ENCODE peak calls at places on chromosomes 3 and 15, in four cellular contexts. T, C, J and L are unnamed samples.

GRCh38 chr15:40050788-40051615 is 12.0 kb upstream of the SRP14 start:
- DNase-seq in C (no peak), T (no peak), J (no peak), L (peak)

GRCh38 chr15:35705030-35705884 is 159.3 kb upstream of the DPH6 start:
- DNase-seq in J (no peak), C (no peak), T (no peak), L (no peak)

GRCh38 chr3:172678068-172678467 is 32.8 kb downstream of the NCEH1 start:
- DNase-seq in J (no peak), C (no peak), T (no peak), L (no peak)

GRCh38 chr3:187839422-187839821 is 94.2 kb upstream of the BCL6 start:
- DNase-seq in C (no peak), J (no peak), T (no peak), L (no peak)

GRCh38 chr3:1118074-1118473 is 25.2 kb downstream of the CNTN6 start:
- DNase-seq in J (no peak), T (no peak), C (no peak), L (no peak)

GRCh38 chr3:10366681-10367101 is 45.8 kb upstream of the SEC13 start:
- DNase-seq in C (no peak), J (no peak), T (no peak), L (peak)

GRCh38 chr3:119665954-119666559 is 5.7 kb upstream of the POPDC2 start:
- DNase-seq in J (no peak), C (no peak), T (no peak), L (no peak)

GRCh38 chr3:197209366-197210260 is 88.8 kb downstream of the DLG1 start:
- DNase-seq in J (no peak), C (no peak), T (no peak), L (no peak)

GRCh38 chr3:186099178-186099577 is 9.7 kb downstream of the ETV5 start:
- DNase-seq in C (no peak), J (no peak), T (no peak), L (no peak)

GRCh38 chr15:57156210-57156887 is 220.0 kb upstream of the CGNL1 start:
- DNase-seq in J (no peak), C (no peak), T (no peak), L (no peak)

GRCh38 chr3:108234387-108234957 is 12.2 kb upstream of the IFT57 start:
- DNase-seq in T (no peak), C (no peak), J (no peak), L (no peak)

GRCh38 chr3:56363720-56364119 is 104.5 kb downstream of the ERC2 start:
- DNase-seq in T (no peak), J (no peak), C (no peak), L (no peak)

GRCh38 chr3:152382312-152383135 is 113.8 kb downstream of the MBNL1 start:
- DNase-seq in T (no peak), J (no peak), C (no peak), L (no peak)

GRCh38 chr3:152383136-152383606 is 114.4 kb downstream of the MBNL1 start:
- DNase-seq in J (no peak), T (no peak), C (no peak), L (no peak)

GRCh38 chr3:152379415-152380042 is 110.8 kb downstream of the MBNL1 start:
- DNase-seq in T (no peak), C (no peak), J (no peak), L (no peak)

GRCh38 chr3:152380048-152380447 is 111.3 kb downstream of the MBNL1 start:
- DNase-seq in T (no peak), J (no peak), C (no peak), L (no peak)

GRCh38 chr3:152381881-152382295 is 113.2 kb downstream of the MBNL1 start:
- DNase-seq in J (no peak), T (peak), C (no peak), L (no peak)
- TF ChIP-seq JUNB in J (no peak), T (no peak), C (no peak), L (no peak)

DNA sequence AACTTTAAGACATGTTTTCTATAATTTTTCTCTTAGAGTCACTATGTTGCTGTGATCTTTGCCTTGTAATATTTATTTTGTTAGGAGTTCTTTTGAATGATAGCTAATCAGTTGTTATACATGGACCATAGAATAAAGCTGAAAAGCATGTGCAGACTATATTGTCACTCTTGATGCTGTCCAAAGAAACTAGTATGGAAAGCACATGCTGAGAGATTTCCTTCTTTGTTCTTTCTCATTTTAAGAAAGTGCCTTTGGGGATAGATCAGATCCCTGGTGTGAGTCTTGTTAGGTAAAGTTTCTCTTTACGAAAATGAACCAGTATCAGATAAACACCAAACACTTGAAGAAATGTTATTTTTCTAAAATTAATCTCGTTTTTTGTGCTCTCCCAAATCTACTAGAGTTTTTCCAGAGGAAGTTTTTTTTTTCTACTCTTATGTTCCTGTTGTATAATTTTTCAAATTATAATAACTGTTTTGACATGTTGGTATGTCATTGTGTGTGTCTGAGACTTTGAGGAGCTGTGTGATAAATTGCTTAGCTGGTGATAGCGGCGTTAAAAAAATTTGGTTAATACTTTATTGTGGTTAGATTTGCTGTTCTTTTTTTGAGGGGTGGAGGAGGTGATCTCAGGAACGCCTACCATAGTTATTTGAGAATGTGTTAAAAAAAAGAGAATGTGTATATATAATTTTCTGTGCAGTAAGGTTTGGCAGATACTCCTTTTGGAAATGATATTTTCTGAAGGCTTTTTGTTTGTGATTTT is 2.2 kb downstream of the PIAS1 start:
- DNase-seq in C (no peak), J (no peak), T (no peak), L (no peak)
- TF ChIP-seq CHD2 in C (no peak), J (no peak), T (no peak), L (no peak)

DNA sequence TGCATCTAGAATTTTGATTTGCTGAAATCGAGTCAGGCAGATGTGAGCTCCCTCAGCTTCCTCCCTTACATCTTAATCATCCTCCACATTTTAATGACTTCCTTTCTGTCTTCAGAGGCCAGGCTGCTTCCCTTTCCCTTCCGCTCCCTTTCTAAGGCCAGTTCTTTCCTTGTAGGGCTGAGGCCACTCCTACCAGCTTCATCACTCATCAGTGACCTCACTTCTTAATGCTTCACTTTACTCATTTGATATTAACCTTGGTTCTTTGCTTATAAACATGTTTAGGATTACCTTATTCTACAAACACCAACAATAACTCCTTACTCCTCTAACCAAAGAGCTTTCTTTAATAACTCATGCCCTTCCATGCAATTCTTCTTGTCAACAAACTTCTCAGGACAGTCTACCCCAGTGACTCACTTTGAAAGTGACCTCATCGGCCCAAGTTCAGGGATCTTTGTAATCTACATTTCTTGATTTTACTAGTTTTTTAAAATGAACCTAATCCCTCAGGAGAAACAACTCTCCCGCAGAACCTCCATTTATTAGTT is 23.9 kb downstream of the ILDR1 start:
- DNase-seq in T (no peak), J (no peak), C (no peak), L (peak)
- TF ChIP-seq JUNB in T (no peak), J (no peak), C (peak), L (no peak)

GRCh38 chr3:12768579-12769527 is 9.8 kb upstream of the TMEM40 start:
- DNase-seq in C (no peak), T (no peak), J (peak), L (no peak)

GRCh38 chr3:12766541-12766940 is 7.5 kb upstream of the TMEM40 start:
- DNase-seq in C (no peak), T (peak), J (no peak), L (no peak)

GRCh38 chr3:12759693-12760565 is 870 bp upstream of the TMEM40 start:
- DNase-seq in T (no peak), J (no peak), C (no peak), L (no peak)

GRCh38 chr3:12759097-12759679 is at the start of gene TMEM40:
- DNase-seq in J (no peak), T (no peak), C (no peak), L (no peak)

GRCh38 chr3:12764171-12764776 is 5.2 kb upstream of the TMEM40 start:
- DNase-seq in T (no peak), J (no peak), C (no peak), L (no peak)
- TF ChIP-seq CHD2 in T (no peak), J (no peak), C (no peak), L (no peak)

GRCh38 chr3:13896473-13897154 is 16.7 kb upstream of the WNT7A start:
- DNase-seq in J (peak), T (peak), C (peak), L (peak)
- TF ChIP-seq JUNB in J (no peak), T (no peak), C (no peak), L (no peak)

GRCh38 chr3:58640700-58641372 is 25.7 kb downstream of the FAM3D start:
- DNase-seq in C (no peak), J (peak), T (peak), L (peak)

GRCh38 chr3:58638586-58638985 is 28.0 kb downstream of the FAM3D start:
- DNase-seq in C (no peak), T (no peak), J (no peak), L (no peak)

GRCh38 chr3:58637509-58637908 is 29.1 kb downstream of the FAM3D start:
- DNase-seq in T (no peak), C (no peak), J (no peak), L (no peak)

GRCh38 chr3:58639842-58640241 is 26.7 kb downstream of the FAM3D start:
- DNase-seq in C (no peak), J (no peak), T (no peak), L (no peak)

DNA sequence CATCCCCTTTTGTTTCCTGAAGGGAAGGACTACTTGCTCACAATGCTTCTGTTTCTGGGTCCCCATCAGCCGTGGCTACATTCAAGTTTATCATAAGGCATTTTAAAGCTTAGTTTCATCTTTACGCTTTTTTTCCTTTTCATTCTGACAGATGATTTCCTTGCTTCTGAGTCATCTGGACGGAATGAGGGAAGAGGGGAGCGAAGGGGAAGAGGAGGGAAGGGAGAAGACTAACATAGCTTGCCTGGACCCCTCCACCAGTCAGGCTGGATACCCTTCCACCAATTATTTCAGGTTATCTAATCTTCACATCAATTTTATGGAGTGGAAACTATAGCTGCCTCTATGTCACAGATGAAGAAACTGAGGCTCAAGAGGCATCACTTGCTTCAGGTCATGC is 27.6 kb downstream of the FAM3D start:
- DNase-seq in J (no peak), T (no peak), C (no peak), L (no peak)
- TF ChIP-seq CHD2 in J (no peak), T (no peak), C (no peak), L (no peak)